ENCODE peak calls at places on chromosomes 16 and 17, in five cellular contexts. S is stimulated activated CD8-positive, alpha-beta memory T cell treated with anti-CD3 and anti-CD28 coated beads, Interleukin-2, amount 100 ng/mL, for 1 hour; I is cardiac muscle cell; T is right cardiac atrium; N is stimulated activated CD4-positive, alpha-beta T cell treated with anti-CD3 and anti-CD28 coated beads, TNF-alpha, amount 100 ng/mL, for 48 hours. O is an unnamed sample.

GRCh38 chr16:84520778-84521770 is 16.6 kb upstream of the MEAK7 start:
- DNase-seq in S (no peak), I (peak), T (no peak), N (no peak), O (no peak)

GRCh38 chr17:49494399-49494798 is 694 bp upstream of the NGFR start:
- DNase-seq in S (no peak), I (no peak), T (no peak), N (no peak), O (no peak)

GRCh38 chr16:88691924-88692560 is 5.7 kb upstream of the SNAI3 start:
- DNase-seq in S (no peak), I (no peak), T (peak), N (no peak), O (peak)

GRCh38 chr17:74453665-74454196 is 12.7 kb upstream of the CD300A start:
- DNase-seq in S (no peak), I (no peak), T (no peak), N (peak), O (no peak)

GRCh38 chr17:29726721-29727252 is 104.1 kb upstream of the CORO6 start:
- DNase-seq in S (no peak), I (peak), T (no peak), N (no peak), O (peak)

GRCh38 chr17:4987767-4988083 is 250 bp upstream of the CAMTA2 start:
- DNase-seq in S (no peak), I (no peak), T (no peak), N (no peak), O (no peak)

GRCh38 chr17:8005951-8006730 is 3.7 kb downstream of the GUCY2D start:
- DNase-seq in S (no peak), I (no peak), T (no peak), N (no peak), O (peak)

GRCh38 chr16:4414187-4414909 is 2.0 kb downstream of the CORO7 start:
- DNase-seq in S (peak), I (no peak), T (no peak), N (peak), O (peak)

GRCh38 chr16:86682219-86682904 is 104.0 kb downstream of the FOXL1 start:
- DNase-seq in S (no peak), I (no peak), T (peak), N (no peak), O (no peak)

GRCh38 chr17:63345598-63345997 is 100.5 kb downstream of the CYB561 start:
- DNase-seq in S (no peak), I (no peak), T (no peak), N (no peak), O (no peak)

GRCh38 chr17:15289285-15290185 is 24.4 kb upstream of the PMP22 start:
- DNase-seq in S (no peak), I (peak), T (no peak), N (no peak), O (no peak)

GRCh38 chr16:23986455-23986854 is 150.7 kb downstream of the PRKCB start:
- DNase-seq in S (no peak), I (no peak), T (no peak), N (no peak), O (no peak)

GRCh38 chr17:29078183-29079045 is 35.5 kb downstream of the PIPOX start:
- DNase-seq in S (no peak), I (peak), T (no peak), N (no peak), O (no peak)

GRCh38 chr16:14427371-14427948 is 202.6 kb downstream of the PARN start:
- DNase-seq in S (no peak), I (no peak), T (no peak), N (no peak), O (no peak)

GRCh38 chr17:59853168-59853918 is 39.4 kb downstream of the TUBD1 start:
- DNase-seq in S (no peak), I (peak), T (no peak), N (no peak), O (peak)

GRCh38 chr17:28738680-28739384 is 5.0 kb upstream of the TRAF4 start:
- DNase-seq in S (no peak), I (no peak), T (no peak), N (no peak), O (no peak)

GRCh38 chr17:44203731-44204452 is 4.2 kb upstream of the ATXN7L3 start:
- DNase-seq in S (no peak), I (peak), T (no peak), N (no peak), O (peak)

GRCh38 chr17:19381741-19382444 is 3.6 kb downstream of the MAPK7 start:
- DNase-seq in S (no peak), I (no peak), T (peak), N (no peak), O (no peak)

GRCh38 chr17:38451030-38451839 is 23.0 kb downstream of the ARHGAP23 start:
- DNase-seq in S (no peak), I (peak), T (peak), N (no peak), O (no peak)

GRCh38 chr17:8997994-8998628 is 23.2 kb upstream of the NTN1 start:
- DNase-seq in S (peak), I (peak), T (peak), N (peak), O (peak)

GRCh38 chr17:80512233-80512632 is 32.4 kb upstream of the RPTOR start:
- DNase-seq in S (no peak), I (no peak), T (no peak), N (no peak), O (no peak)

GRCh38 chr17:41812176-41813038 is at the start of gene FKBP10:
- DNase-seq in S (no peak), I (peak), T (peak), N (no peak), O (peak)